ENCODE peak calls at places on chromosome 2, in five cellular contexts. Z, I, G, U and T are unnamed samples.

GRCh38 chr2:24382363-24383021 is 22.2 kb upstream of the ITSN2 start:
- DNase-seq in Z (peak), I (peak), G (no peak), U (peak), T (peak)

GRCh38 chr2:38174646-38175096 is 98.7 kb upstream of the CYP1B1 start:
- DNase-seq in Z (no peak), I (peak), G (no peak), U (peak), T (no peak)

GRCh38 chr2:98205901-98206300 is 118.9 kb downstream of the VWA3B start:
- DNase-seq in Z (no peak), I (peak), G (no peak), U (no peak), T (no peak)

GRCh38 chr2:233307565-233307964 is at the start of gene SAG:
- DNase-seq in Z (no peak), I (no peak), G (no peak), U (no peak), T (no peak)

GRCh38 chr2:154697422-154698237 is 865 bp upstream of the KCNJ3 start:
- DNase-seq in Z (no peak), I (no peak), G (no peak), U (no peak), T (no peak)

GRCh38 chr2:194087569-194087968 is 1569.5 kb upstream of the SLC39A10 start:
- DNase-seq in Z (no peak), I (no peak), G (no peak), U (no peak), T (no peak)

GRCh38 chr2:239439383-239440315 is 38.8 kb upstream of the HDAC4 start:
- DNase-seq in Z (no peak), I (no peak), G (no peak), U (no peak), T (no peak)

GRCh38 chr2:26429779-26430654 is 28.3 kb downstream of the DRC1 start:
- DNase-seq in Z (no peak), I (no peak), G (no peak), U (no peak), T (no peak)

GRCh38 chr2:29618024-29618423 is 303.4 kb downstream of the ALK start:
- DNase-seq in Z (no peak), I (no peak), G (no peak), U (no peak), T (no peak)

GRCh38 chr2:19652811-19653210 is 249.0 kb downstream of the TTC32 start:
- DNase-seq in Z (no peak), I (peak), G (no peak), U (no peak), T (no peak)

GRCh38 chr2:188725981-188726380 is 248.2 kb upstream of the COL3A1 start:
- DNase-seq in Z (no peak), I (peak), G (no peak), U (no peak), T (no peak)

GRCh38 chr2:24877646-24878045 is 42.4 kb downstream of the ADCY3 start:
- DNase-seq in Z (no peak), I (no peak), G (no peak), U (no peak), T (no peak)

GRCh38 chr2:136117391-136117841 is 533 bp downstream of the CXCR4 start:
- DNase-seq in Z (peak), I (peak), G (no peak), U (no peak), T (peak)

GRCh38 chr2:162294949-162295348 is 23.5 kb downstream of the IFIH1 start:
- DNase-seq in Z (no peak), I (no peak), G (no peak), U (no peak), T (no peak)

GRCh38 chr2:174341301-174341994 is 6.7 kb downstream of the SP9 start:
- DNase-seq in Z (peak), I (peak), G (no peak), U (peak), T (peak)

GRCh38 chr2:174340400-174341300 is 5.9 kb downstream of the SP9 start:
- DNase-seq in Z (no peak), I (no peak), G (no peak), U (no peak), T (no peak)

GRCh38 chr2:174342600-174343342 is 8.0 kb downstream of the SP9 start:
- DNase-seq in Z (no peak), I (no peak), G (no peak), U (no peak), T (no peak)

GRCh38 chr2:174343343-174343637 is 8.5 kb downstream of the SP9 start:
- DNase-seq in Z (no peak), I (no peak), G (no peak), U (no peak), T (no peak)

DNA sequence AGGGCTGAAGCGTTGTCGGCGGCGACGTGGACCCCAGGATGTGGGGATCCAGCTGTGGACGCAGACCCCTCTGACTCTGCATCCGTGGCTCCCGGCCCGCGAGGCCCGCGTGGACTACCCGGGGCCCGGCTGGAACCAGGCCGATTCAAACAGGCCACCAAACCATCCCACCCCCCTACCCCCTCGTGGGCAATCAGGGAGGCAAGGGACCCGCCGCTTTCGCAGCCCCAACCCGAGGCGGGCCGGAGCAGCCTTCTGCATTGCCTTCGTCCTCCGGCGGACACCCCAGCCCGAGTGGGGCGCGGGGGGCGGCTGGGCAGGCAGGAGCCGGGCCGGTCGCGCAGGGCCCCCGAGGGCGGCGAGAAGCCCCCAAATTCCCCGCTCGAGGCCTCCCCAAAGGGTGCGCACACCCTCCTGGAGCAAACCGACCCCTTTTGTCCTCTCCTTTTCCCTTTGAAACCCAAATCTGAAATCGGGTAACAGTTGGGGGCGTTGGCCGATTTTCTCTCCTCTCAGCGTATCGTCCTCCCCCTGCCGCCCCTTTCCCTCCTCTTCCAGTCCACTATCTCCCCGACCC is 7.3 kb downstream of the SP9 start:
- DNase-seq in Z (no peak), I (no peak), G (no peak), U (no peak), T (no peak)
- H3K4me3 ChIP-seq in Z (peak), I (peak), G (peak), U (no peak), T (no peak)

GRCh38 chr2:7057865-7058400 is 140.7 kb downstream of the RNF144A start:
- DNase-seq in Z (peak), I (no peak), G (no peak), U (no peak), T (peak)
- H3K4me3 ChIP-seq in Z (peak), I (no peak), G (no peak), U (no peak), T (no peak)

GRCh38 chr2:69780907-69781306 is 39.0 kb downstream of the ANXA4 start:
- DNase-seq in Z (no peak), I (no peak), G (no peak), U (no peak), T (no peak)
- H3K4me3 ChIP-seq in Z (no peak), I (no peak), G (no peak), U (no peak), T (no peak)

GRCh38 chr2:148927010-148927409 is 52.0 kb downstream of the KIF5C start:
- DNase-seq in Z (peak), I (no peak), G (no peak), U (no peak), T (peak)
- H3K4me3 ChIP-seq in Z (peak), I (no peak), G (peak), U (no peak), T (peak)

GRCh38 chr2:46306988-46307655 is 9.9 kb downstream of the EPAS1 start:
- DNase-seq in Z (no peak), I (no peak), G (no peak), U (no peak), T (no peak)
- H3K4me3 ChIP-seq in Z (no peak), I (no peak), G (no peak), U (no peak), T (no peak)

DNA sequence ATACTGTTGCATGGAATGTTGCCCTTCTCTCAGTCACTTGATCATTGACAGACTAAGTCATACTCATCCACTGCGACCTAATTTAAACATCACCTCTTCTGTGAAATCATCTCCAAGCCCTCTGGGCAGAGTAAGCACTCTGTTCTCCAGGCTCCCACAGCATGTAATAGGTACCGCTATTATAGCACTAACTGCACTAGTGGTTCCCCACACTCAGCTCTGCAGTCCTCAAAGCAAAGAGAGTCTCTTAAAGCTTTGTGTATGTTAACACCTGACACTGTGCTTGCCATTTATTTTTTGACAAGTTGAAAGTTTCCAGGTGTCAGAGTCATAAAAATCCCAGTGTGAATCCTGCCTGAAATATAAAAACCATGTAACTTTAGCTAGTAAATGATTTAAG is 947.1 kb downstream of the ERBB4 start:
- DNase-seq in Z (no peak), I (no peak), G (no peak), U (no peak), T (no peak)
- H3K4me3 ChIP-seq in Z (no peak), I (no peak), G (no peak), U (no peak), T (no peak)

DNA sequence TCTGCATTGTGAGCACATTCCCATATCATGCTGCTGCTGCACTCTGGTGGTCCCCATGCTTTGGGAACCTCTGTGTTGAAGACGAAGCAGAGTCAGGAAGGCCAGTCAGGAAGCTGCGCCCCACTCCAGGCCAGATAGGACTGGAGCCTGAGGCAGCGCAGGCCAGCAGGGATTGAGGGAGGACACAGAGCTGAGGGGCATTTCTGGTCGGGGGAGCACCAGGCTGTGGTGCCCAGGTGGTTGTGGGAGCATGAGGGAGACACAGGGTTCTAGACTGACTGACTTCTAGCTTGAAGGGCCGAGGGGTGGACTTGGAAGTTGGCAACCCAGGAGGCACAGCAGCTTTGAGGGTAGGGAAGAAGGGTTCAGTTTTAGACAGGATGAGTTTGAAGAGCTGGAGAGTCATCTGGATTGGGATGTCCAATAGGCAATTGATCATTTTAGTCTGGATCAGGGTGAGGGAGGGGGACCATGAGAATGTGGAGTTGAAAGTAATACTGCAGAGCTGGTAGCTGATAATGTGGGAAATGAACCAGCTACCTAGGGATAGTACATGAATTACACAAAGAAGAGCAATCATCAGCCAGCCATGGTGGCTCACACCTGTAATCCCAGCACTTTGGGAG is 1.4 kb upstream of the ACTG2 start:
- DNase-seq in Z (no peak), I (no peak), G (no peak), U (no peak), T (no peak)
- H3K4me3 ChIP-seq in Z (no peak), I (no peak), G (no peak), U (no peak), T (no peak)

GRCh38 chr2:151973901-151974199 is 125.0 kb downstream of the CACNB4 start:
- DNase-seq in Z (no peak), I (peak), G (no peak), U (no peak), T (peak)
- H3K4me3 ChIP-seq in Z (no peak), I (no peak), G (no peak), U (no peak), T (no peak)